ENCODE peak calls at places on chromosomes 5 and 9, in five cellular contexts. W is NB4; N is progenitor cell of endocrine pancreas; L is AG10803; F is CD8-positive, alpha-beta T cell. H is an unnamed sample.
A peak's percentile ranks its signal among the peaks of the same experiment; 100 is the strongest.

GRCh38 chr5:180370861-180371641 is 17.9 kb upstream of the GFPT2 start:
- DNase-seq in W (no peak), N (no peak), L (peak; percentile 13), F (no peak), H (no peak)

GRCh38 chr9:108620767-108621166 is 235.0 kb downstream of the ACTL7B start:
- DNase-seq in W (no peak), N (no peak), L (peak; percentile 31), F (no peak), H (no peak)

GRCh38 chr9:131739192-131739961 is 499 bp downstream of the RAPGEF1 start:
- DNase-seq in W (peak; percentile 74), N (peak; percentile 29), L (peak; percentile 29), F (no peak), H (peak; percentile 53)

GRCh38 chr5:91690921-91691320 is 307.8 kb upstream of the ARRDC3 start:
- DNase-seq in W (no peak), N (no peak), L (no peak), F (no peak), H (no peak)

GRCh38 chr5:178425621-178426068 is 164.5 kb downstream of the COL23A1 start:
- DNase-seq in W (no peak), N (no peak), L (no peak), F (no peak), H (no peak)

GRCh38 chr9:91734371-91734981 is 215.6 kb downstream of the ROR2 start:
- DNase-seq in W (peak; percentile 49), N (peak; percentile 72), L (peak; percentile 50), F (peak; percentile 44), H (peak; percentile 88)

GRCh38 chr5:141878186-141878770 is at the start of gene PCDH1:
- DNase-seq in W (no peak), N (peak; percentile 36), L (peak; percentile 40), F (no peak), H (peak; percentile 65)

GRCh38 chr5:134464988-134465855 is 53.5 kb upstream of the CDKN2AIPNL start:
- DNase-seq in W (no peak), N (no peak), L (no peak), F (no peak), H (no peak)

GRCh38 chr5:178307266-178308045 is 74.9 kb upstream of the PHYKPL start:
- DNase-seq in W (no peak), N (no peak), L (no peak), F (no peak), H (no peak)

GRCh38 chr5:92402045-92402444 is 1018.9 kb upstream of the ARRDC3 start:
- DNase-seq in W (no peak), N (no peak), L (peak; percentile 0), F (no peak), H (no peak)

GRCh38 chr9:118305371-118305770 is 601.2 kb downstream of the TLR4 start:
- DNase-seq in W (no peak), N (no peak), L (no peak), F (no peak), H (no peak)

GRCh38 chr5:54301852-54302251 is 8.5 kb downstream of the ARL15 start:
- DNase-seq in W (no peak), N (no peak), L (no peak), F (no peak), H (no peak)

GRCh38 chr9:135500071-135500524 is 384 bp upstream of the MRPS2 start:
- DNase-seq in W (no peak), N (no peak), L (no peak), F (no peak), H (no peak)

GRCh38 chr5:71693828-71694427 is 25.1 kb upstream of the CARTPT start:
- DNase-seq in W (peak; percentile 14), N (no peak), L (no peak), F (no peak), H (peak; percentile 16)

GRCh38 chr5:134905246-134905996 is 490 bp downstream of the PCBD2 start:
- DNase-seq in W (peak; percentile 80), N (no peak), L (peak; percentile 66), F (peak; percentile 40), H (no peak)

GRCh38 chr5:107796797-107797196 is 126.1 kb upstream of the EFNA5 start:
- DNase-seq in W (no peak), N (no peak), L (no peak), F (no peak), H (no peak)
- TF ChIP-seq CTCF in W (no peak), N (no peak), L (peak; percentile 33), F (no peak), H (no peak)

GRCh38 chr9:121650220-121651013 is 1.0 kb upstream of the DAB2IP start:
- DNase-seq in W (peak; percentile 84), N (peak; percentile 71), L (no peak), F (no peak), H (peak; percentile 95)
- TF ChIP-seq CTCF in W (no peak), N (no peak), L (no peak), F (no peak), H (no peak)

GRCh38 chr9:22228542-22228941 is 218.1 kb upstream of the DMRTA1 start:
- DNase-seq in W (no peak), N (no peak), L (peak; percentile 21), F (no peak), H (no peak)
- TF ChIP-seq CTCF in W (no peak), N (no peak), L (peak; percentile 55), F (no peak), H (no peak)

GRCh38 chr9:114910541-114910940 is 19.9 kb downstream of the TNFSF8 start:
- DNase-seq in W (no peak), N (no peak), L (peak; percentile 62), F (no peak), H (no peak)
- TF ChIP-seq CTCF in W (no peak), N (no peak), L (no peak), F (no peak), H (no peak)

H was measured in nephron progenitor cell.